ENCODE peak calls at places on chromosome 13, in nine cellular contexts. W is AG04450, K is HCT116, H is heart right ventricle, Y is testis, S is dorsolateral prefrontal cortex, N is body of pancreas, G is tibial nerve, E is stomach. C is an unnamed sample.

GRCh38 chr13:31012285-31013024 is 80.0 kb downstream of the TEX26 start:
- DNase-seq in W (no peak), K (no peak), H (no peak), Y (peak; percentile 27), S (no peak), N (no peak), G (no peak), E (no peak), C (peak; percentile 50)

GRCh38 chr13:60410299-60410698 is 13.3 kb downstream of the TDRD3 start:
- DNase-seq in W (no peak), K (no peak), H (no peak), Y (no peak), S (no peak), N (no peak), G (no peak), E (no peak), C (no peak)

GRCh38 chr13:96020155-96020575 is 33.0 kb downstream of the UGGT2 start:
- DNase-seq in W (peak; percentile 27), K (peak; percentile 56), H (no peak), Y (peak; percentile 49), S (peak; percentile 35), N (peak; percentile 69), G (peak; percentile 42), E (peak; percentile 49), C (peak; percentile 50)

GRCh38 chr13:71828564-71828963 is 38.4 kb downstream of the DACH1 start:
- DNase-seq in W (no peak), K (no peak), H (no peak), Y (no peak), S (no peak), N (no peak), G (no peak), E (no peak), C (no peak)

GRCh38 chr13:102400619-102401125 is 1.2 kb downstream of the FGF14 start:
- DNase-seq in W (no peak), K (no peak), H (peak; percentile 27), Y (no peak), S (no peak), N (peak; percentile 31), G (no peak), E (no peak), C (peak; percentile 26)

GRCh38 chr13:40304391-40304790 is 362.1 kb downstream of the FOXO1 start:
- DNase-seq in W (no peak), K (no peak), H (no peak), Y (no peak), S (no peak), N (no peak), G (no peak), E (no peak), C (no peak)

GRCh38 chr13:94351292-94352000 is 128.0 kb downstream of the DCT start:
- DNase-seq in W (peak; percentile 47), K (no peak), H (no peak), Y (no peak), S (no peak), N (no peak), G (no peak), E (no peak), C (no peak)

GRCh38 chr13:27533155-27533643 is 82.8 kb upstream of the MTIF3 start:
- DNase-seq in W (peak; percentile 41), K (peak; percentile 62), H (peak; percentile 90), Y (peak; percentile 92), S (peak; percentile 73), N (peak; percentile 92), G (peak; percentile 70), E (peak; percentile 92), C (peak; percentile 60)

GRCh38 chr13:27403252-27403678 is 21.2 kb upstream of the GTF3A start:
- DNase-seq in W (peak; percentile 16), K (no peak), H (no peak), Y (no peak), S (no peak), N (no peak), G (no peak), E (no peak), C (peak; percentile 12)

GRCh38 chr13:28329395-28330158 is 165.4 kb downstream of the FLT1 start:
- DNase-seq in W (peak; percentile 78), K (no peak), H (no peak), Y (peak; percentile 42), S (no peak), N (no peak), G (no peak), E (no peak), C (no peak)

GRCh38 chr13:101649490-101650126 is 197.1 kb downstream of the ITGBL1 start:
- DNase-seq in W (peak; percentile 3), K (no peak), H (no peak), Y (no peak), S (no peak), N (no peak), G (peak; percentile 46), E (no peak), C (peak; percentile 83)

GRCh38 chr13:113926951-113927660 is 46.8 kb downstream of the C13orf46 start:
- DNase-seq in W (no peak), K (no peak), H (peak; percentile 63), Y (peak; percentile 13), S (peak; percentile 25), N (no peak), G (no peak), E (peak; percentile 23), C (no peak)

GRCh38 chr13:35489050-35489449 is 12.6 kb upstream of the MAB21L1 start:
- DNase-seq in W (no peak), K (no peak), H (no peak), Y (no peak), S (no peak), N (no peak), G (no peak), E (no peak), C (no peak)

GRCh38 chr13:100913143-100913542 is 238.5 kb upstream of the TMTC4 start:
- DNase-seq in W (peak; percentile 13), K (no peak), H (no peak), Y (no peak), S (no peak), N (no peak), G (no peak), E (no peak), C (no peak)

GRCh38 chr13:33610471-33611015 is 207.4 kb upstream of the RFC3 start:
- DNase-seq in W (no peak), K (no peak), H (peak; percentile 81), Y (peak; percentile 39), S (peak; percentile 79), N (no peak), G (no peak), E (no peak), C (no peak)

GRCh38 chr13:83272076-83272475 is 610.2 kb downstream of the SLITRK1 start:
- DNase-seq in W (no peak), K (no peak), H (no peak), Y (no peak), S (no peak), N (no peak), G (no peak), E (no peak), C (no peak)

GRCh38 chr13:99894835-99895427 is 76.6 kb downstream of the ZIC5 start:
- DNase-seq in W (no peak), K (no peak), H (no peak), Y (no peak), S (no peak), N (no peak), G (no peak), E (no peak), C (no peak)
- H3K27ac ChIP-seq in W (no peak overlapping the region), K (no peak overlapping the region), H (no peak overlapping the region), Y (no peak overlapping the region), S (peak overlapping the region; percentile 14), N (no peak overlapping the region), G (no peak overlapping the region), E (no peak overlapping the region), C (no peak overlapping the region)

GRCh38 chr13:98871727-98872126 is 106.1 kb downstream of the DOCK9 start:
- DNase-seq in W (no peak), K (no peak), H (no peak), Y (no peak), S (no peak), N (no peak), G (no peak), E (no peak), C (no peak)

GRCh38 chr13:98869408-98870090 is 108.3 kb downstream of the DOCK9 start:
- DNase-seq in W (no peak), K (no peak), H (peak; percentile 40), Y (peak; percentile 19), S (no peak), N (no peak), G (no peak), E (peak; percentile 29), C (no peak)

GRCh38 chr13:98868932-98869331 is 108.9 kb downstream of the DOCK9 start:
- DNase-seq in W (no peak), K (no peak), H (no peak), Y (no peak), S (no peak), N (no peak), G (no peak), E (no peak), C (no peak)

DNA sequence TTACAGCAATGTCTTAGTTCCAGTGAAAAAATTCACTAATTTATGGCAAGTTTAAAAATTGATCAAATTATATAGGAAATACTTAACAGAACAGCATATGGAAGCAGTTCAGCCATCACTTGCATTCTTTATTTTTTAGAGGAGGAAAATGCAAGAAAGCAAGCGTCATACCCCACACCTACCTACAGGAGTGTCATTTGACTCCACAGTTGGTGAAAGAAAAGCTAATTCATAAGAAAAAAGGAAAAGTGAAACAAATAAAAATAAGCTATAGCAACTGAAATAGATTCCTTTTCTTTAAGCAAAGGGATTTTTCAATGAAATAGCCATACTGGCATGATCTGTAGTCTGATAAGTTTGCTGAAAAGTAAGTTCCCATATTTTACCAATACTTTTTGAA is 111.0 kb downstream of the DOCK9 start:
- DNase-seq in W (no peak), K (no peak), H (no peak), Y (no peak), S (no peak), N (no peak), G (no peak), E (no peak), C (no peak)
- TF ChIP-seq CTCF in W (peak; percentile 9), K (peak; percentile 22), H (no peak), Y (no peak), S (no peak), N (no peak), G (no peak), E (no peak), C (no peak)

DNA sequence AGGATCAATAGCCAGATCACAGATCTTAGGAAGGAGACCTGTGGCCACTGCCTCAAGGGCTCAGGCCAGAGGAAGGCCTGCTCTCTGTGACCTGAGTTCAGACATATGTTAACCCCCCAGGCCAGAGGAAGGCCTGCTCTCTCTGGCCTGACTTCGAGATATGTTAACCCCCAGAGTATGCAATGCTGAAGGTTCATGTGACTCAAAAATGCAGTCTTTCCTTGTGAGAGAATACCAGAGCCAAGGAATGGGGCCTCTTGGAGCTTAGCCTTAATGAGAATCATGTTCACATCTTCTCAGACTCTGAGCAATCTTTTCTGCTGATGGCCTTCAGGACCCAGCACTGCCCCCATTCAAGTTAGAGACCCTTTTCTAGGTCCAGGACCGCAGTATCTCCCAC is 36.7 kb downstream of the MBNL2 start:
- DNase-seq in W (no peak), K (no peak), H (no peak), Y (no peak), S (no peak), N (no peak), G (no peak), E (no peak), C (no peak)
- H3K27ac ChIP-seq in W (peak overlapping the region; percentile 86), K (peak overlapping the region; percentile 100), H (peak overlapping the region; percentile 42), Y (no peak overlapping the region), S (peak overlapping the region; percentile 83), N (peak overlapping the region; percentile 88), G (no peak overlapping the region), E (peak overlapping the region; percentile 65), C (peak overlapping the region; percentile 70)

DNA sequence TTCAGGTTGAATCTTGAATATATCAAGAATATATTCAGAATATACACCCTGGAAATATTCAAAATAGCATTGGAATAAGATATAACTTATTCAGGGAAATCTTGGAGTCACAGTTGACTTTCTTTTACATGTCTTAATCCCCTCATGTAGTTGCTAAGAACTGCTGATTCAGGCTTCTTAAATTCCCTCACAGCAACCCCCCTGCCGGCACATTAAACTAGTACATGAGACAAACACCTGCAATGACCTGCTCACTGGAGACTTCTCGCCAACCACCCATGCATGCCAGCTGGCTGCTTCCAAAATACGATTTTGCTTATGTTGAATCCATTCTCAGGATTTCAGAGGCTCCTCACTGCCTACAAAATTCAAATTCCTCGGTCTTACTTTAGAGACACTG is 997.1 kb downstream of the EFNB2 start:
- DNase-seq in W (no peak), K (no peak), H (no peak), Y (no peak), S (no peak), N (no peak), G (no peak), E (no peak), C (no peak)
- TF ChIP-seq CTCF in W (no peak), K (no peak), H (no peak), Y (no peak), S (no peak), N (no peak), G (no peak), E (no peak), C (no peak)

C was measured in RWPE1.